ENCODE peak calls at places on chromosomes 11 and 22, in four cellular contexts. Q is tibial nerve, C is pancreas, Z is neural progenitor cell. J is an unnamed sample.

GRCh38 chr11:111419641-111420327 is 40.7 kb upstream of the POU2AF1 start:
- DNase-seq in Q (no peak), C (peak; percentile 88), Z (no peak), J (peak; percentile 64)

GRCh38 chr22:29621761-29622526 is 18.5 kb downstream of the NF2 start:
- DNase-seq in Q (no peak), C (no peak), Z (no peak), J (no peak)

GRCh38 chr22:23086263-23086662 is 15.9 kb downstream of the GNAZ start:
- DNase-seq in Q (no peak), C (no peak), Z (no peak), J (no peak)

GRCh38 chr11:18749681-18750319 is 23.8 kb upstream of the IGSF22 start:
- DNase-seq in Q (peak; percentile 17), C (no peak), Z (no peak), J (peak; percentile 76)

GRCh38 chr22:42895087-42895486 is 38.0 kb upstream of the ARFGAP3 start:
- DNase-seq in Q (no peak), C (no peak), Z (no peak), J (no peak)

GRCh38 chr22:47012589-47013365 is 250.3 kb downstream of the TBC1D22A start:
- DNase-seq in Q (no peak), C (no peak), Z (no peak), J (no peak)

GRCh38 chr11:79052539-79052938 is 388.3 kb downstream of the TENM4 start:
- DNase-seq in Q (no peak), C (no peak), Z (peak; percentile 61), J (no peak)

GRCh38 chr11:115493905-115494304 is 10.3 kb downstream of the CADM1 start:
- DNase-seq in Q (no peak), C (no peak), Z (no peak), J (no peak)

GRCh38 chr22:40213478-40213877 is 35.8 kb downstream of the TNRC6B start:
- DNase-seq in Q (no peak), C (no peak), Z (no peak), J (no peak)

GRCh38 chr22:40209945-40210485 is 32.3 kb downstream of the TNRC6B start:
- DNase-seq in Q (no peak), C (no peak), Z (no peak), J (no peak)

GRCh38 chr22:40210814-40211213 is 33.1 kb downstream of the TNRC6B start:
- DNase-seq in Q (no peak), C (no peak), Z (no peak), J (no peak)

GRCh38 chr22:40211481-40212052 is 33.8 kb downstream of the TNRC6B start:
- DNase-seq in Q (no peak), C (no peak), Z (no peak), J (no peak)

DNA sequence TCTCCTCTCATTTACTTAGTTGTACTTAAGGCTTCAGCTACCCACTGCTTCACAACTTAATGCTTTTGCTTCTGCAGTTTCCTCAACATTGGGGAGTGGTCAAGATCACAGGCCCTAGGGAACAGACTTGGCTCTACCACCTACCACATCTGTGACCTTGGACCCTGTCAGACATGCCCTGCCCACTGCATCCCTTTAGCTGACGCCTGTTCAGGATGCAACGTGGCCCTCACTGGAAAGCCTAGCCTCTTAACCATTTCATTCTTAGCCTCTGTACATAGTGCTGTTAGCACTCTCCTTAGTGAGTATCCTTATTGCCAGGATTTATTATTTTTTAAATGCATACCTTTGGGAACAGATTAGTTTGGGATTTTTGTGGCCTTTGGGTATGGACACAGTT is 34.4 kb downstream of the TNRC6B start:
- DNase-seq in Q (no peak), C (no peak), Z (no peak), J (no peak)
- H3K27ac ChIP-seq in Q (peak overlapping the region; percentile 58), C (no peak overlapping the region), Z (no peak overlapping the region), J (no peak overlapping the region)

DNA sequence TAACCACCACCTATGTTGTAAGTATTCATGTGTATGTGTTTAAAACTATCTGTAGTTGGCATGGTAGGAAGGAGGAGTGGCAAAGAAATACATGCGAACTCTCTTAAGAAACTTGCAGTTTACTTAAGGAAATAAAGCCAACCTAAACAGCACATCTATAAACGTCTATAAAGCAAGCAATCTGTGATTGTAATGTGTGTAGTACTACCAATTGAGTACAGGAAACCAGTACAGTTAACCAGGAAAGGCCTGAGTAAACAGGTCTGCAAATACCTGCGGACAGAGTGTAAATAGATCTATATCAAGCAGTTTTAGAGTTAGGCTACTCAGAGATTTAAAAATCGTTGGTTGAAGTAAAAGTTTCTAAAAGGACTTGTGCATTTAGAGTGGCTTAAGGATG is 59.5 kb upstream of the AMOTL1 start:
- DNase-seq in Q (no peak), C (no peak), Z (no peak), J (no peak)
- H3K4me3 ChIP-seq in Q (no peak overlapping the region), C (no peak overlapping the region), Z (no peak overlapping the region), J (no peak overlapping the region)

GRCh38 chr11:1453611-1454386 is 32.8 kb downstream of the MOB2 start:
- DNase-seq in Q (no peak), C (peak; percentile 78), Z (peak; percentile 73), J (no peak)

GRCh38 chr11:1450344-1450875 is 36.2 kb downstream of the MOB2 start:
- DNase-seq in Q (no peak), C (no peak), Z (no peak), J (no peak)

GRCh38 chr11:1452744-1453143 is 33.8 kb downstream of the MOB2 start:
- DNase-seq in Q (no peak), C (no peak), Z (no peak), J (no peak)

GRCh38 chr11:1450958-1451710 is 35.4 kb downstream of the MOB2 start:
- DNase-seq in Q (no peak), C (no peak), Z (peak; percentile 35), J (no peak)

DNA sequence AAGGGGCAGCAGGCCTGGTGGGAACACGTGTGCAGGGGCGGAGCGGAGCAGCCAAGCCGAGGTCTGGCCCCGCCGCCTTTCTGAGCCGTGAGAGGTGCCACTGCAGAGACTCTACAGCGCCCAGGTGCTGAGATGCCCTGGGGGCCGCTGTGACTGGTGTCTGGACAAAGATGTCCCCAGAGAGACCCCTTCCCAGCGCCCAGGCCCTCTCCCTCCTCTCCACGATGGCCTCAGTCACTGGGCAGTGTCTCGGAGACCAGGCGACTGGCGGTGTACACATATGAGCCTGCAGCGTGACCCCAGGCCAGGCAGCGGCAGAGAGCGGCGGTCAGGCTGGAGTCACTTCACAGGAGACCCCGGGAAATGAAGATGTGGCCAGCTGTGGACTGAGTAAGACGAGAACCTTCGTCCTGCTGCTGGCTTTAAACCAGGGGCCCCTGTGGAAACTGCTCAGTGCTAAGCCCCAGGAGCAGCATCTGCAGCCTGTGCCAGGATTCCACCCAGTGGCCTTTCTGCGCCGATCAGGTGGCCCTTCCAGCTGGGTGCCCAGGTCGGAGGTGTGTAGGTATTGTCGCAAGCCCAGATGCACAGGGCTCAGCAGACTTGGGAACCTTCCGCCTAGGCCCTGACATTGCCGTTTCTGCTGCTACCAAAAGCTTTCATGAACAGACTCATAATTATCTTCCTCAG is 34.7 kb downstream of the MOB2 start:
- DNase-seq in Q (no peak), C (no peak), Z (no peak), J (no peak)
- H3K27ac ChIP-seq in Q (no peak overlapping the region), C (no peak overlapping the region), Z (no peak overlapping the region), J (no peak overlapping the region)

DNA sequence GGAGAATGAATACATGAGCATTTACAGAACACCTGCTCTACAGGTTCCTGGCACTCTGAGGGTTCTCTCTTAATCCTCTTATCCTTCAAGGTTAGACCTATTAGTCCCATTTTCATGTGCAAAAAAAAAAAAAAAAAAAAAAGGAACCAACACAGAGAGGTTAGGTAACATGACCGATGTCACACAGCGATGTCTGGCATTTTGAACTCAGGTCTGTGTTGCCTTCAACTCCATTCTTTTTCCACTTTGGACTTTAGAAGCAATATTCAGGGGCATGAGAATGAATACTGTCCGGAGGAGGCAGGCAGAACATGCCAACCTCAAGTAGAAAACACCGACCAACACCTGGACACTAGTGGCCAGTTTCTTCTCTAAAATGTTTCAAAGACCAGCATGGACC is 10.4 kb downstream of the SYN3 start:
- DNase-seq in Q (no peak), C (no peak), Z (no peak), J (no peak)
- H3K4me3 ChIP-seq in Q (no peak overlapping the region), C (no peak overlapping the region), Z (no peak overlapping the region), J (no peak overlapping the region)

GRCh38 chr11:9527481-9528140 is 45.9 kb upstream of the WEE1 start:
- DNase-seq in Q (peak; percentile 38), C (no peak), Z (no peak), J (no peak)

GRCh38 chr11:9528573-9529332 is 44.7 kb upstream of the WEE1 start:
- DNase-seq in Q (no peak), C (no peak), Z (no peak), J (no peak)

GRCh38 chr11:9528141-9528511 is 45.3 kb upstream of the WEE1 start:
- DNase-seq in Q (no peak), C (no peak), Z (no peak), J (no peak)

GRCh38 chr11:9530020-9530628 is 43.3 kb upstream of the WEE1 start:
- DNase-seq in Q (no peak), C (no peak), Z (peak; percentile 35), J (no peak)

DNA sequence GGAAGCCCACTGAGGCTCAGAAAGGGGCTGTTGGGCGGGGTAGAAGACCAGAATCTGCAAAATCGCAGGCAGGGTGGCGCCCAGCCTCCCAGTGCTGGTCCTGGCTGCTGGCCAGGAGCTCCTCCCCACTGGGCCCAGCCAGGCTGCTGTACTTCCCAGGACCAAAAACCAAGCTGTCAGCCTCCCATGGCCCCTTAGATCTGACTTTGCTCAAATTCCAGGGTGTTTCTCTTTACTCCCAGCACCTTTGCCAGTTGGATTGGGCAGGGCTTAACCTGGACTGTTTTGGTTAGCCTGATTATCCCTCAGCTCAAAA is 44.2 kb upstream of the WEE1 start:
- DNase-seq in Q (no peak), C (no peak), Z (no peak), J (no peak)
- H3K27ac ChIP-seq in Q (peak overlapping the region; percentile 33), C (no peak overlapping the region), Z (peak overlapping the region; percentile 73), J (no peak overlapping the region)

DNA sequence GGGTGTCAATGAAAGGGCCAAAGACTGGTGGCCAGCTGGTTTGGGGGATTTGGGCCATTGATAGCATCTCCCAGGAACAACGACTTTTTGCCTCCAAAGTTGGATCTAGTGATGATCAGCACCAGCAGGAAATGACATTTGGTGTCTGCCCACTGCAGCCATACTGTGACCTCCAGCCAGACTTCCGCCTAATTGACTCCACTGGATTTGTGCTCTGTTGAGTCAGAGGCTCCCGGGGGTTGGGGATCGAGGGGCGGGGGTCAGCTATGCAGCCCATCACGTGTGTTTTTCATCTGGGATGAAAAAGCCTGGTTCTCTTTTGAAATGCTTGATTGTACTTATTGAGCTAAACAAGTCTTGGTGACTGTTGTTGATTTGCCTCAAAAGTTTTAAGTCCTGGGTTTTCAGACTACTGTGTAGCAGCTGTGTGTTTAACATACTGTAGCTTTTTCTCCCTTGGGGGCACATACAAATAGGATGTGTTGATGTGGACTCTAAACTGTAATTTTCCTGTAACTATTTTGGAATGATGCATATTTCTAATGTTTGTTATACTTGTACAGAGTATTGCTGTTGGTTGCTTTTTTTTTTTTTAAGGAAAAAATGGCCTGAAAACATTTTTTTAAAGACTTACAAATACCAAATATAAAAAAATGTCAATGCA is 46.3 kb upstream of the OR4B1 start:
- DNase-seq in Q (no peak), C (no peak), Z (peak; percentile 6), J (no peak)
- H3K4me3 ChIP-seq in Q (no peak overlapping the region), C (no peak overlapping the region), Z (no peak overlapping the region), J (no peak overlapping the region)

GRCh38 chr11:45885274-45885920 is at the start of gene MAPK8IP1:
- DNase-seq in Q (peak; percentile 18), C (peak; percentile 87), Z (peak; percentile 94), J (no peak)

GRCh38 chr11:45885921-45886721 is 670 bp downstream of the MAPK8IP1 start:
- DNase-seq in Q (no peak), C (peak; percentile 80), Z (peak; percentile 64), J (no peak)

GRCh38 chr11:45887587-45887986 is 2.1 kb downstream of the MAPK8IP1 start:
- DNase-seq in Q (no peak), C (no peak), Z (no peak), J (no peak)

GRCh38 chr11:45884596-45885185 is 760 bp upstream of the MAPK8IP1 start:
- DNase-seq in Q (no peak), C (no peak), Z (no peak), J (no peak)

GRCh38 chr11:45886816-45887520 is 1.5 kb downstream of the MAPK8IP1 start:
- DNase-seq in Q (no peak), C (no peak), Z (no peak), J (no peak)
- H3K27ac ChIP-seq in Q (peak overlapping the region; percentile 76), C (no peak overlapping the region), Z (no peak overlapping the region), J (no peak overlapping the region)

J was measured in dorsolateral prefrontal cortex.